ENCODE peak calls at places on chromosomes 11 and 22, in nine cellular contexts. H, V, F, B, K, O, P, E and I are unnamed samples.
A peak's percentile ranks its signal among the peaks of the same experiment; 100 is the strongest.

GRCh38 chr11:134170909-134171281 is 52.9 kb downstream of the NCAPD3 start:
- DNase-seq in B (no peak), H (no peak), V (no peak), O (no peak), F (peak; percentile 47), K (no peak), P (no peak), E (no peak), I (no peak)

GRCh38 chr22:19176175-19176630 is 2.3 kb downstream of the SLC25A1 start:
- DNase-seq in V (no peak), H (peak; percentile 13), E (peak; percentile 63), P (no peak), B (no peak), K (no peak), F (no peak), O (no peak), I (no peak)

GRCh38 chr11:10659339-10660216 is 34.0 kb downstream of the IRAG1 start:
- DNase-seq in P (no peak), F (peak; percentile 95), B (no peak), K (no peak), E (no peak), H (no peak), O (no peak), V (no peak), I (no peak)

GRCh38 chr11:110032957-110033570 is 60.1 kb upstream of the ZC3H12C start:
- DNase-seq in F (no peak), O (no peak), P (no peak), K (no peak), V (no peak), B (no peak), H (no peak), E (no peak), I (no peak)

GRCh38 chr22:25542231-25542630 is 22.2 kb upstream of the GRK3 start:
- DNase-seq in B (no peak), V (no peak), H (no peak), O (no peak), E (no peak), F (no peak), P (no peak), K (no peak), I (no peak)

GRCh38 chr22:43811777-43812148 is 342 bp downstream of the EFCAB6 start:
- DNase-seq in V (peak; percentile 86), K (no peak), E (no peak), B (no peak), H (no peak), O (no peak), P (no peak), F (peak; percentile 61), I (no peak)

GRCh38 chr22:37253164-37253660 is 9.1 kb upstream of the RAC2 start:
- DNase-seq in P (no peak), F (no peak), V (no peak), O (no peak), H (no peak), E (peak; percentile 50), K (no peak), B (no peak), I (no peak)

GRCh38 chr22:40055143-40055926 is 60.6 kb downstream of the FAM83F start:
- DNase-seq in P (no peak), E (no peak), V (no peak), F (no peak), K (no peak), B (no peak), H (no peak), O (no peak), I (no peak)

GRCh38 chr11:114187173-114187572 is 109.0 kb upstream of the NNMT start:
- DNase-seq in F (no peak), E (no peak), P (no peak), H (no peak), V (no peak), O (no peak), K (no peak), B (no peak), I (no peak)

GRCh38 chr22:44530569-44530968 is 32.5 kb upstream of the RTL6 start:
- DNase-seq in O (no peak), B (no peak), K (no peak), V (no peak), E (no peak), F (no peak), P (no peak), H (no peak), I (no peak)

GRCh38 chr22:44625981-44626687 is 75.9 kb upstream of the PRR5 start:
- DNase-seq in B (peak; percentile 69), P (peak; percentile 75), O (peak; percentile 79), H (peak; percentile 79), V (no peak), K (peak; percentile 84), E (peak; percentile 93), F (peak; percentile 45), I (peak; percentile 61)

GRCh38 chr22:44180706-44181032 is at the start of gene PARVG:
- DNase-seq in O (no peak), B (no peak), E (peak; percentile 81), F (no peak), H (no peak), K (no peak), V (no peak), P (no peak), I (no peak)

GRCh38 chr11:36035454-36035853 is 91.6 kb downstream of the LDLRAD3 start:
- DNase-seq in F (no peak), K (no peak), O (no peak), H (no peak), E (no peak), B (no peak), V (no peak), P (no peak), I (no peak)

DNA sequence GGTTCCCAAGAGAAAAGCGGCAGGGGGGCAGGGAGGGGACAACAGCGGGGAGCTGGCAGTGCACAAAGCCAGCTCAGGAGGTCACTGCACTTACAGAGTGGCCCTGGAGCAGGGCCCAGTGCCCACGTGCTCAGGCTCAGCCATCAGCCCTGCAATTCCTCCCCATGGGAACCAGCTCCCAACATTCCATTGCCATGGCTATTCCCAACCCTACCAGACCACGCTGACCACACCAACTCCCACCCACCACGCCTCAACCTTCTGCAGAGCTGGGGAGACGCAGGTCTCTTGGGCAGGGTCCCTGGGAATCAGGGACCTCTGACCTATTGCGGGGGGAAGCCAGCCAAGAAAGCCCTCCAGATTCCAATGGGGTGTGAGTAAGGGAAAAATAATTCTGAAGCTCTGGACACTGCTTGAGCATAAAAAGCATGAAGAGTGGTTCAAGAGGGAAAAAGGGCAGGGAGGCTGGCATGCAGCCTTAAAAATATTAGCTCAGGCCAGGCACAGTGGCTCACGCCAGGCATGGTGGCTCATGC is 38.3 kb upstream of the TFIP11 start:
- DNase-seq in F (peak; percentile 98), E (peak; percentile 65), V (no peak), B (no peak), H (peak; percentile 55), K (no peak), O (no peak), P (peak; percentile 83), I (no peak)
- H3K4me1 ChIP-seq in F (peaks cover 23% of the 10 kb centered on the region), E (peaks cover 3% of the 10 kb centered on the region), V (no peaks in the 10 kb centered on the region), B (peaks cover 20% of the 10 kb centered on the region), H (peaks cover 10% of the 10 kb centered on the region), K (peaks cover 19% of the 10 kb centered on the region), O (peaks cover 13% of the 10 kb centered on the region), P (peaks cover 33% of the 10 kb centered on the region), I (peaks cover 11% of the 10 kb centered on the region)

GRCh38 chr11:115555336-115556090 is 51.3 kb upstream of the CADM1 start:
- DNase-seq in K (no peak), P (no peak), V (no peak), O (no peak), B (no peak), F (no peak), H (no peak), E (no peak), I (no peak)
- H3K9me3 ChIP-seq in K (no peaks in the 10 kb centered on the region), P (no peaks in the 10 kb centered on the region), V (no peaks in the 10 kb centered on the region), O (no peaks in the 10 kb centered on the region), B (peaks cover 2% of the 10 kb centered on the region), F (no peaks in the 10 kb centered on the region), H (no peaks in the 10 kb centered on the region), E (no peaks in the 10 kb centered on the region), I (no peaks in the 10 kb centered on the region)

GRCh38 chr11:3158131-3158591 is 6.9 kb downstream of the OSBPL5 start:
- DNase-seq in V (no peak), P (peak; percentile 41), F (no peak), K (peak; percentile 44), E (no peak), H (no peak), O (no peak), B (no peak), I (no peak)

GRCh38 chr11:3155691-3156258 is 9.3 kb downstream of the OSBPL5 start:
- DNase-seq in E (no peak), O (no peak), B (no peak), H (no peak), K (peak; percentile 30), P (peak; percentile 44), V (no peak), F (no peak), I (no peak)

GRCh38 chr11:3157381-3158130 is 7.6 kb downstream of the OSBPL5 start:
- DNase-seq in V (no peak), O (no peak), F (no peak), H (no peak), E (no peak), B (no peak), P (peak; percentile 82), K (peak; percentile 52), I (no peak)

GRCh38 chr11:3156282-3156660 is 8.8 kb downstream of the OSBPL5 start:
- DNase-seq in P (no peak), B (no peak), F (no peak), E (no peak), O (no peak), K (peak; percentile 25), H (no peak), V (no peak), I (no peak)

GRCh38 chr11:3156661-3157311 is 8.3 kb downstream of the OSBPL5 start:
- DNase-seq in K (peak; percentile 27), V (no peak), P (peak; percentile 65), F (no peak), E (no peak), O (no peak), H (no peak), B (no peak), I (no peak)
- H3K4me1 ChIP-seq in K (no peaks in the 10 kb centered on the region), V (peaks cover 96% of the 10 kb centered on the region), P (peaks cover 70% of the 10 kb centered on the region), F (peaks cover 61% of the 10 kb centered on the region), E (peaks cover 5% of the 10 kb centered on the region), O (peaks cover 99% of the 10 kb centered on the region), H (peaks cover 43% of the 10 kb centered on the region), B (peaks cover 45% of the 10 kb centered on the region), I (no peaks in the 10 kb centered on the region)

GRCh38 chr11:2644844-2645778 is 54.7 kb downstream of the KCNQ1OT1 start:
- DNase-seq in K (no peak), E (no peak), V (no peak), B (no peak), O (no peak), P (no peak), F (no peak), H (no peak), I (no peak)

GRCh38 chr11:2647167-2647566 is 52.6 kb downstream of the KCNQ1OT1 start:
- DNase-seq in V (no peak), E (no peak), P (no peak), K (no peak), O (no peak), F (no peak), B (no peak), H (no peak), I (no peak)

GRCh38 chr11:2645779-2646118 is 54.0 kb downstream of the KCNQ1OT1 start:
- DNase-seq in K (no peak), P (no peak), O (no peak), B (no peak), E (no peak), H (no peak), V (no peak), F (no peak), I (no peak)

GRCh38 chr11:2647953-2648352 is 51.8 kb downstream of the KCNQ1OT1 start:
- DNase-seq in H (no peak), F (no peak), V (no peak), P (no peak), K (no peak), E (no peak), B (no peak), O (no peak), I (no peak)

GRCh38 chr11:2643746-2644145 is 56.0 kb downstream of the KCNQ1OT1 start:
- DNase-seq in F (no peak), H (no peak), K (no peak), B (no peak), O (no peak), V (no peak), E (no peak), P (no peak), I (no peak)
- H3K9me3 ChIP-seq in F (peaks cover 51% of the 10 kb centered on the region), H (peaks cover 57% of the 10 kb centered on the region), K (no peaks in the 10 kb centered on the region), B (peaks cover 16% of the 10 kb centered on the region), O (peaks cover 97% of the 10 kb centered on the region), V (peaks cover 98% of the 10 kb centered on the region), E (peaks cover 98% of the 10 kb centered on the region), P (peaks cover 91% of the 10 kb centered on the region), I (no peaks in the 10 kb centered on the region)